ENCODE peak calls at places on chromosomes 6 and 20, in four cellular contexts. One of them, this sample, is unnamed.

GRCh38 chr20:62816031-62816878 is 595 bp upstream of the COL9A3 start:
- DNase-seq in A549: no peak
- DNase-seq in stomach: no peak
- DNase-seq in endothelial cell of umbilical vein: no peak
- DNase-seq in this sample: peak; percentile 60

GRCh38 chr20:1467355-1468116 is 887 bp upstream of the NSFL1C start:
- DNase-seq in A549: no peak
- DNase-seq in endothelial cell of umbilical vein: no peak
- DNase-seq in stomach: peak; percentile 69
- DNase-seq in this sample: peak; percentile 92

GRCh38 chr6:138996524-138996923 is 8.5 kb upstream of the REPS1 start:
- DNase-seq in stomach: no peak
- DNase-seq in endothelial cell of umbilical vein: no peak
- DNase-seq in A549: no peak
- DNase-seq in this sample: no peak

GRCh38 chr6:39178804-39179203 is 50.5 kb downstream of the KCNK5 start:
- DNase-seq in endothelial cell of umbilical vein: no peak
- DNase-seq in A549: no peak
- DNase-seq in stomach: no peak
- DNase-seq in this sample: no peak

GRCh38 chr6:73290435-73290834 is 27.4 kb upstream of the KHDC1 start:
- DNase-seq in endothelial cell of umbilical vein: peak; percentile 61
- DNase-seq in A549: no peak
- DNase-seq in stomach: no peak
- DNase-seq in this sample: no peak

GRCh38 chr20:56755201-56755600 is 126.1 kb downstream of the TFAP2C start:
- DNase-seq in A549: no peak
- DNase-seq in stomach: no peak
- DNase-seq in endothelial cell of umbilical vein: no peak
- DNase-seq in this sample: no peak

GRCh38 chr6:32113386-32114352 is 4.5 kb upstream of the TNXB start:
- DNase-seq in A549: peak; percentile 34
- DNase-seq in endothelial cell of umbilical vein: no peak
- DNase-seq in stomach: peak; percentile 50
- DNase-seq in this sample: no peak

GRCh38 chr6:118171852-118172251 is 264.8 kb downstream of the SLC35F1 start:
- DNase-seq in A549: no peak
- DNase-seq in stomach: no peak
- DNase-seq in endothelial cell of umbilical vein: no peak
- DNase-seq in this sample: no peak

GRCh38 chr6:125231133-125231532 is 70.6 kb downstream of the HDDC2 start:
- DNase-seq in endothelial cell of umbilical vein: no peak
- DNase-seq in stomach: peak; percentile 54
- DNase-seq in A549: no peak
- DNase-seq in this sample: no peak

GRCh38 chr20:48262955-48263354 is 477.7 kb upstream of the SULF2 start:
- DNase-seq in A549: no peak
- DNase-seq in endothelial cell of umbilical vein: no peak
- DNase-seq in stomach: no peak
- DNase-seq in this sample: no peak

GRCh38 chr20:39342463-39342862 is 380.3 kb downstream of the DHX35 start:
- DNase-seq in A549: no peak
- DNase-seq in stomach: no peak
- DNase-seq in endothelial cell of umbilical vein: no peak
- DNase-seq in this sample: no peak

GRCh38 chr6:17280552-17281090 is 540 bp upstream of the RBM24 start:
- DNase-seq in stomach: peak; percentile 30
- DNase-seq in A549: no peak
- DNase-seq in endothelial cell of umbilical vein: no peak
- DNase-seq in this sample: no peak

GRCh38 chr6:122839477-122839876 is 50.4 kb downstream of the SMPDL3A start:
- DNase-seq in endothelial cell of umbilical vein: peak; percentile 59
- DNase-seq in A549: peak; percentile 60
- DNase-seq in stomach: peak; percentile 67
- DNase-seq in this sample: peak; percentile 53

GRCh38 chr20:18662279-18662678 is 74.4 kb downstream of the DTD1 start:
- DNase-seq in endothelial cell of umbilical vein: no peak
- DNase-seq in A549: no peak
- DNase-seq in stomach: no peak
- DNase-seq in this sample: no peak

DNA sequence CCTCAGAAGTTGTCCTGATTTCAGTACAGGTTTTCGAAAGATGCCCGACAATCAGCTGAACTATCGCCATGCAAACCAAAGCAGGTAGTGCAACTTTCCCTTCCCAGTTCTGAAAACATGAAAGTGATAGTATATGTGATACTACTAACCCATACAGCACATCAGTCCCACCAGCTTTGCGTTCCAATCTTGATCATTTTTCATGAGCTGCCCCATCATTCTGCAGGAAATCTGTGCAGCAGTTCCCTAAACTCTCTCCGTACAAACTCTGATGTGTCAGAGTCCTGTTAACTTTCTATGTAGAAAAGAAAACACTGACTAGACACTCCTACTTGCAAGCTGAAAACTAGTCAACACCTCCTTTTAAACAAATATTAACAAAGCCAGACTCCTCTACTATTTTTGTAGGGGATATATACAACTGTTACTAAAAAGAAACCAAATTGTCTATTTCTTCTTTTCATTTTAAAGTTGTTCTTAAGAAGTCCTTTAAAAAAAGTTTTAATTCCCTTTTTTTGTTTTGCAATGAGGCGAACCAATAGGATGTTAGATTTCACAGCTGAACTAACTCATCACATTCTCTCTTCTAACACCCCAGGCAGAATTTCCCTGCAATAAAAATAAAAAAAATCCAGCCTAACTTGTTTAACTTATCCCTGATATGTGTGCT is 99.6 kb upstream of the DST start:
- DNase-seq in stomach: no peak
- DNase-seq in A549: no peak
- DNase-seq in endothelial cell of umbilical vein: no peak
- DNase-seq in this sample: no peak
- H3K4me3 ChIP-seq in stomach: peak overlapping the region; percentile 33
- H3K4me3 ChIP-seq in A549: no peak overlapping the region
- H3K4me3 ChIP-seq in endothelial cell of umbilical vein: no peak overlapping the region
- H3K4me3 ChIP-seq in this sample: no peak overlapping the region

GRCh38 chr6:69801225-69801624 is 4.4 kb upstream of the LMBRD1 start:
- DNase-seq in A549: no peak
- DNase-seq in endothelial cell of umbilical vein: no peak
- DNase-seq in stomach: no peak
- DNase-seq in this sample: no peak

GRCh38 chr6:69796081-69796626 is 656 bp downstream of the LMBRD1 start:
- DNase-seq in endothelial cell of umbilical vein: peak; percentile 55
- DNase-seq in A549: peak; percentile 5
- DNase-seq in stomach: peak; percentile 69
- DNase-seq in this sample: no peak

GRCh38 chr6:69792292-69792691 is 4.5 kb downstream of the LMBRD1 start:
- DNase-seq in endothelial cell of umbilical vein: no peak
- DNase-seq in A549: no peak
- DNase-seq in stomach: no peak
- DNase-seq in this sample: no peak

GRCh38 chr6:69795469-69796080 is 1.2 kb downstream of the LMBRD1 start:
- DNase-seq in endothelial cell of umbilical vein: no peak
- DNase-seq in stomach: no peak
- DNase-seq in A549: no peak
- DNase-seq in this sample: peak; percentile 52

GRCh38 chr6:69796627-69797390 is at the start of gene LMBRD1:
- DNase-seq in A549: peak; percentile 71
- DNase-seq in stomach: peak; percentile 99
- DNase-seq in endothelial cell of umbilical vein: peak; percentile 89
- DNase-seq in this sample: peak; percentile 99
- TF ChIP-seq POLR2A in A549: peak; percentile 11
- TF ChIP-seq POLR2A in stomach: no peak
- TF ChIP-seq POLR2A in endothelial cell of umbilical vein: no peak
- TF ChIP-seq POLR2A in this sample: peak; percentile 25

GRCh38 chr20:5657190-5657872 is 92.9 kb upstream of the SHLD1 start:
- DNase-seq in endothelial cell of umbilical vein: peak; percentile 91
- DNase-seq in stomach: no peak
- DNase-seq in A549: peak; percentile 74
- DNase-seq in this sample: no peak
- H3K4me3 ChIP-seq in endothelial cell of umbilical vein: no peak overlapping the region
- H3K4me3 ChIP-seq in stomach: no peak overlapping the region
- H3K4me3 ChIP-seq in A549: no peak overlapping the region
- H3K4me3 ChIP-seq in this sample: no peak overlapping the region

DNA sequence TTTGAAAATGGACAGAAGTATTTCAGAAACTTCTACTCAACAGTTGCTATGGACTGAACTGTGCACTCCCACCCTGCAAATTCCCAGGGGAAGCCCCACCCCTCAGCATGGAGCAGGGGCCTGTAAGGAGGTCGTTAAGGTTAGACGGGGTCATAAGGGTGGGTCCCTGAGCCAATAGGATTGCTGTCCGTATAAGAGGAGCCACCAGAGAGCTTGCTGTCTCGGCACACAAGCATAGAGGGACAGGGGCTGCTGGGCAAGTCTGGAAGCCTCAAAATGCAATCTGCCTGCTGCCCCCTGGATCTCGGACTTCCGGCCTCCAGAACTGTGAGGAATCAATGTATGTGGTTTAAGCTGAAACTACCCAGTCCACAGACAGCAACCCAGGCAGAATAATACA is 37.4 kb upstream of the AFDN start:
- DNase-seq in endothelial cell of umbilical vein: no peak
- DNase-seq in A549: no peak
- DNase-seq in stomach: no peak
- DNase-seq in this sample: no peak
- TF ChIP-seq POLR2A in endothelial cell of umbilical vein: no peak
- TF ChIP-seq POLR2A in A549: no peak
- TF ChIP-seq POLR2A in stomach: no peak
- TF ChIP-seq POLR2A in this sample: no peak

This sample was measured in NB4.